ENCODE peak calls at places on chromosomes 4 and X, in ten cellular contexts. One of them, this sample, is unnamed.

GRCh38 chr4:129998436-129999150 is 902.6 kb downstream of the C4orf33 start:
- DNase-seq in uterus: no peak
- DNase-seq in tibial nerve: no peak
- DNase-seq in fibroblast of lung: no peak
- DNase-seq in right atrium auricular region: no peak
- DNase-seq in OCI-LY7: no peak
- DNase-seq in CD4-positive, CD25-positive, alpha-beta regulatory T cell: no peak
- DNase-seq in substantia nigra: no peak
- DNase-seq in stomach: no peak
- DNase-seq in transverse colon: no peak
- DNase-seq in this sample: no peak

GRCh38 chr4:183444953-183445543 is 612 bp downstream of the CDKN2AIP start:
- DNase-seq in uterus: no peak
- DNase-seq in tibial nerve: peak
- DNase-seq in fibroblast of lung: peak
- DNase-seq in right atrium auricular region: peak
- DNase-seq in OCI-LY7: peak
- DNase-seq in CD4-positive, CD25-positive, alpha-beta regulatory T cell: no peak
- DNase-seq in substantia nigra: peak
- DNase-seq in stomach: peak
- DNase-seq in transverse colon: peak
- DNase-seq in this sample: no peak

GRCh38 chr4:79235074-79235473 is 90.8 kb downstream of the NAA11 start:
- DNase-seq in uterus: no peak
- DNase-seq in tibial nerve: no peak
- DNase-seq in fibroblast of lung: no peak
- DNase-seq in right atrium auricular region: no peak
- DNase-seq in OCI-LY7: no peak
- DNase-seq in CD4-positive, CD25-positive, alpha-beta regulatory T cell: no peak
- DNase-seq in substantia nigra: no peak
- DNase-seq in stomach: no peak
- DNase-seq in transverse colon: no peak
- DNase-seq in this sample: no peak

GRCh38 chrX:86171366-86171765 is 23.1 kb downstream of the DACH2 start:
- DNase-seq in uterus: no peak
- DNase-seq in tibial nerve: no peak
- DNase-seq in fibroblast of lung: no peak
- DNase-seq in right atrium auricular region: no peak
- DNase-seq in OCI-LY7: peak
- DNase-seq in CD4-positive, CD25-positive, alpha-beta regulatory T cell: no peak
- DNase-seq in substantia nigra: no peak
- DNase-seq in stomach: no peak
- DNase-seq in transverse colon: no peak
- DNase-seq in this sample: no peak

GRCh38 chr4:112253382-112254000 is 21.9 kb downstream of the AP1AR start:
- DNase-seq in uterus: no peak
- DNase-seq in tibial nerve: no peak
- DNase-seq in fibroblast of lung: no peak
- DNase-seq in right atrium auricular region: no peak
- DNase-seq in OCI-LY7: no peak
- DNase-seq in CD4-positive, CD25-positive, alpha-beta regulatory T cell: no peak
- DNase-seq in substantia nigra: no peak
- DNase-seq in stomach: no peak
- DNase-seq in transverse colon: no peak
- DNase-seq in this sample: no peak

GRCh38 chr4:154616731-154617130 is 4.3 kb upstream of the FGG start:
- DNase-seq in uterus: no peak
- DNase-seq in tibial nerve: no peak
- DNase-seq in fibroblast of lung: no peak
- DNase-seq in right atrium auricular region: no peak
- DNase-seq in OCI-LY7: peak
- DNase-seq in CD4-positive, CD25-positive, alpha-beta regulatory T cell: no peak
- DNase-seq in substantia nigra: no peak
- DNase-seq in stomach: no peak
- DNase-seq in transverse colon: no peak
- DNase-seq in this sample: no peak

GRCh38 chrX:74015379-74016019 is 288.5 kb upstream of the ZCCHC13 start:
- DNase-seq in uterus: peak
- DNase-seq in tibial nerve: peak
- DNase-seq in fibroblast of lung: peak
- DNase-seq in right atrium auricular region: peak
- DNase-seq in OCI-LY7: peak
- DNase-seq in CD4-positive, CD25-positive, alpha-beta regulatory T cell: peak
- DNase-seq in substantia nigra: peak
- DNase-seq in stomach: peak
- DNase-seq in transverse colon: peak
- DNase-seq in this sample: peak

GRCh38 chr4:34181311-34181808 is 2063.0 kb downstream of the ARAP2 start:
- DNase-seq in uterus: no peak
- DNase-seq in tibial nerve: no peak
- DNase-seq in fibroblast of lung: peak
- DNase-seq in right atrium auricular region: no peak
- DNase-seq in OCI-LY7: no peak
- DNase-seq in CD4-positive, CD25-positive, alpha-beta regulatory T cell: no peak
- DNase-seq in substantia nigra: no peak
- DNase-seq in stomach: no peak
- DNase-seq in transverse colon: no peak
- DNase-seq in this sample: no peak

DNA sequence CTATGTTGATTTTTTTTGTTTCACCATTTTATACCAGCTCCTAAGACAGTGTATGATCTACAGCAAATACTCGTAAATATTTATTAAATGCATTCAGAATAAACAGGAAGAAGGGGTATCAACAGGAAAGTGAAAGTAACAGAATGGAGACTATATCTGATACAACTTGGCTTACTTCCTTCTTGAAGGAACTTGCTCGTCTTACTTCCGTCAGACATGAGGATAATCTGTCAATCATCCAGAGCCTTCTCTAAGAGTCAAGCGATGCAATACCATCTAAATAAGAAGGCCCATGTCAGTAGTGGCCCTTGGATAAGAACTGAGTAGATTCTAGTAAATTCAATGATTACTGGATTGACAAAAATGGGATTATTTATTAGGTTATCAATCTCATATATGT is 84.2 kb downstream of the CAMK2D start:
- DNase-seq in uterus: no peak
- DNase-seq in tibial nerve: no peak
- DNase-seq in fibroblast of lung: no peak
- DNase-seq in right atrium auricular region: no peak
- DNase-seq in OCI-LY7: peak
- DNase-seq in CD4-positive, CD25-positive, alpha-beta regulatory T cell: no peak
- DNase-seq in substantia nigra: no peak
- DNase-seq in stomach: no peak
- DNase-seq in transverse colon: no peak
- DNase-seq in this sample: peak
- H3K27ac ChIP-seq in uterus: no peak
- H3K27ac ChIP-seq in tibial nerve: no peak
- H3K27ac ChIP-seq in fibroblast of lung: no peak
- H3K27ac ChIP-seq in right atrium auricular region: no peak
- H3K27ac ChIP-seq in OCI-LY7: peak
- H3K27ac ChIP-seq in CD4-positive, CD25-positive, alpha-beta regulatory T cell: peak
- H3K27ac ChIP-seq in substantia nigra: no peak
- H3K27ac ChIP-seq in stomach: no peak
- H3K27ac ChIP-seq in transverse colon: no peak
- H3K27ac ChIP-seq in this sample: no peak

GRCh38 chr4:25154594-25155265 is 5.5 kb downstream of the SEPSECS start:
- DNase-seq in uterus: no peak
- DNase-seq in tibial nerve: no peak
- DNase-seq in fibroblast of lung: no peak
- DNase-seq in right atrium auricular region: no peak
- DNase-seq in OCI-LY7: no peak
- DNase-seq in CD4-positive, CD25-positive, alpha-beta regulatory T cell: no peak
- DNase-seq in substantia nigra: no peak
- DNase-seq in stomach: peak
- DNase-seq in transverse colon: peak
- DNase-seq in this sample: no peak
- H3K27ac ChIP-seq in uterus: no peak
- H3K27ac ChIP-seq in tibial nerve: no peak
- H3K27ac ChIP-seq in fibroblast of lung: no peak
- H3K27ac ChIP-seq in right atrium auricular region: no peak
- H3K27ac ChIP-seq in OCI-LY7: no peak
- H3K27ac ChIP-seq in CD4-positive, CD25-positive, alpha-beta regulatory T cell: peak
- H3K27ac ChIP-seq in substantia nigra: no peak
- H3K27ac ChIP-seq in stomach: no peak
- H3K27ac ChIP-seq in transverse colon: peak
- H3K27ac ChIP-seq in this sample: no peak

DNA sequence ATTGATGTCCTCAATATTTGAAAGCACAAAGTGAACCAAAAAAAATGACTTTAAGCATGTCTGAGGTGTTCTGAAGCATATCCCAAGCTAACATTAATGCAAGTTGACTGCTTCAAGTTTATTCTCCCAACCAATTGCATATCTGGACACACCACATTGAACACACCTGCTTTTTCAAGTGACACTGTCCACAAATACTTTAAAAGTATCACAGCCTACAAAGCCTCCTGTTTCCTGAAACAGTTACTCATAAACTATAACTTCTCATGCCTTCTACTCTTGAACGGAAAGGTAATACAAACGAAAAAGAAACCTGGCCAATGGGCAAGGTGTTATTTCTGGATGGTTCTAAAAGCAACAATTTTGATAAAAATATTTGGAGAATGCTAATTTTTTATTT is 1.1 kb downstream of the CDKL2 start:
- DNase-seq in uterus: no peak
- DNase-seq in tibial nerve: no peak
- DNase-seq in fibroblast of lung: no peak
- DNase-seq in right atrium auricular region: no peak
- DNase-seq in OCI-LY7: peak
- DNase-seq in CD4-positive, CD25-positive, alpha-beta regulatory T cell: no peak
- DNase-seq in substantia nigra: no peak
- DNase-seq in stomach: no peak
- DNase-seq in transverse colon: no peak
- DNase-seq in this sample: no peak
- H3K27ac ChIP-seq in uterus: no peak
- H3K27ac ChIP-seq in tibial nerve: no peak
- H3K27ac ChIP-seq in fibroblast of lung: no peak
- H3K27ac ChIP-seq in right atrium auricular region: no peak
- H3K27ac ChIP-seq in OCI-LY7: no peak
- H3K27ac ChIP-seq in CD4-positive, CD25-positive, alpha-beta regulatory T cell: no peak
- H3K27ac ChIP-seq in substantia nigra: no peak
- H3K27ac ChIP-seq in stomach: no peak
- H3K27ac ChIP-seq in transverse colon: no peak
- H3K27ac ChIP-seq in this sample: no peak

GRCh38 chr4:141041021-141041476 is 92.2 kb downstream of the RNF150 start:
- DNase-seq in uterus: no peak
- DNase-seq in tibial nerve: no peak
- DNase-seq in fibroblast of lung: peak
- DNase-seq in right atrium auricular region: no peak
- DNase-seq in OCI-LY7: no peak
- DNase-seq in CD4-positive, CD25-positive, alpha-beta regulatory T cell: no peak
- DNase-seq in substantia nigra: no peak
- DNase-seq in stomach: no peak
- DNase-seq in transverse colon: no peak
- DNase-seq in this sample: no peak
- H3K27ac ChIP-seq in uterus: no peak
- H3K27ac ChIP-seq in tibial nerve: no peak
- H3K27ac ChIP-seq in fibroblast of lung: no peak
- H3K27ac ChIP-seq in right atrium auricular region: no peak
- H3K27ac ChIP-seq in OCI-LY7: no peak
- H3K27ac ChIP-seq in CD4-positive, CD25-positive, alpha-beta regulatory T cell: no peak
- H3K27ac ChIP-seq in substantia nigra: no peak
- H3K27ac ChIP-seq in stomach: no peak
- H3K27ac ChIP-seq in transverse colon: no peak
- H3K27ac ChIP-seq in this sample: no peak

GRCh38 chr4:138677651-138678202 is 337.9 kb upstream of the NOCT start:
- DNase-seq in uterus: no peak
- DNase-seq in tibial nerve: no peak
- DNase-seq in fibroblast of lung: peak
- DNase-seq in right atrium auricular region: no peak
- DNase-seq in OCI-LY7: no peak
- DNase-seq in CD4-positive, CD25-positive, alpha-beta regulatory T cell: no peak
- DNase-seq in substantia nigra: no peak
- DNase-seq in stomach: no peak
- DNase-seq in transverse colon: no peak
- DNase-seq in this sample: no peak
- H3K27ac ChIP-seq in uterus: no peak
- H3K27ac ChIP-seq in tibial nerve: no peak
- H3K27ac ChIP-seq in fibroblast of lung: no peak
- H3K27ac ChIP-seq in right atrium auricular region: no peak
- H3K27ac ChIP-seq in OCI-LY7: no peak
- H3K27ac ChIP-seq in CD4-positive, CD25-positive, alpha-beta regulatory T cell: no peak
- H3K27ac ChIP-seq in substantia nigra: no peak
- H3K27ac ChIP-seq in stomach: no peak
- H3K27ac ChIP-seq in transverse colon: no peak
- H3K27ac ChIP-seq in this sample: no peak

GRCh38 chr4:40918330-40918729 is 168.6 kb downstream of the NSUN7 start:
- DNase-seq in uterus: peak
- DNase-seq in tibial nerve: peak
- DNase-seq in fibroblast of lung: peak
- DNase-seq in right atrium auricular region: peak
- DNase-seq in OCI-LY7: no peak
- DNase-seq in CD4-positive, CD25-positive, alpha-beta regulatory T cell: no peak
- DNase-seq in substantia nigra: no peak
- DNase-seq in stomach: peak
- DNase-seq in transverse colon: peak
- DNase-seq in this sample: no peak
- H3K27ac ChIP-seq in uterus: no peak
- H3K27ac ChIP-seq in tibial nerve: no peak
- H3K27ac ChIP-seq in fibroblast of lung: no peak
- H3K27ac ChIP-seq in right atrium auricular region: peak
- H3K27ac ChIP-seq in OCI-LY7: no peak
- H3K27ac ChIP-seq in CD4-positive, CD25-positive, alpha-beta regulatory T cell: no peak
- H3K27ac ChIP-seq in substantia nigra: no peak
- H3K27ac ChIP-seq in stomach: no peak
- H3K27ac ChIP-seq in transverse colon: no peak
- H3K27ac ChIP-seq in this sample: no peak

GRCh38 chrX:45621356-45622041 is 420.8 kb upstream of the DIPK2B start:
- DNase-seq in uterus: no peak
- DNase-seq in tibial nerve: no peak
- DNase-seq in fibroblast of lung: peak
- DNase-seq in right atrium auricular region: no peak
- DNase-seq in OCI-LY7: no peak
- DNase-seq in CD4-positive, CD25-positive, alpha-beta regulatory T cell: no peak
- DNase-seq in substantia nigra: no peak
- DNase-seq in stomach: no peak
- DNase-seq in transverse colon: no peak
- DNase-seq in this sample: no peak
- H3K27ac ChIP-seq in uterus: peak
- H3K27ac ChIP-seq in tibial nerve: no peak
- H3K27ac ChIP-seq in fibroblast of lung: peak
- H3K27ac ChIP-seq in right atrium auricular region: no peak
- H3K27ac ChIP-seq in OCI-LY7: no peak
- H3K27ac ChIP-seq in CD4-positive, CD25-positive, alpha-beta regulatory T cell: no peak
- H3K27ac ChIP-seq in substantia nigra: no peak
- H3K27ac ChIP-seq in stomach: no peak
- H3K27ac ChIP-seq in transverse colon: no peak
- H3K27ac ChIP-seq in this sample: no peak

This sample was measured in CD4-positive, alpha-beta memory T cell.